ENCODE peak calls at places on chromosomes 1 and 21, in six cellular contexts. U, G, P, O, B and L are unnamed samples.

GRCh38 chr1:38009088-38009840 is 3.3 kb upstream of the UTP11 start:
- DNase-seq in U (peak), G (peak), P (peak), O (peak), B (peak), L (no peak)

GRCh38 chr1:101128851-101129250 is 103.3 kb upstream of the DPH5 start:
- DNase-seq in U (no peak), G (no peak), P (peak), O (no peak), B (no peak), L (no peak)

GRCh38 chr1:88923224-88923623 is 31.9 kb upstream of the GTF2B start:
- DNase-seq in U (peak), G (no peak), P (no peak), O (no peak), B (no peak), L (no peak)

GRCh38 chr1:111565079-111565478 is 54.5 kb upstream of the RAP1A start:
- DNase-seq in U (no peak), G (peak), P (peak), O (peak), B (no peak), L (peak)

GRCh38 chr1:151680812-151681211 is 35.8 kb downstream of the CELF3 start:
- DNase-seq in U (no peak), G (peak), P (peak), O (peak), B (no peak), L (peak)

GRCh38 chr1:234154320-234155251 is 218.7 kb upstream of the COA6 start:
- DNase-seq in U (peak), G (peak), P (peak), O (peak), B (peak), L (peak)

GRCh38 chr1:61181016-61181560 is 98.7 kb downstream of the NFIA start:
- DNase-seq in U (no peak), G (no peak), P (no peak), O (no peak), B (no peak), L (no peak)

GRCh38 chr1:65323246-65323645 is 13.9 kb downstream of the DNAJC6 start:
- DNase-seq in U (no peak), G (peak), P (no peak), O (no peak), B (no peak), L (no peak)

GRCh38 chr1:240973875-240974274 is 361.9 kb upstream of the GREM2 start:
- DNase-seq in U (no peak), G (no peak), P (no peak), O (no peak), B (no peak), L (no peak)

GRCh38 chr1:97190326-97190725 is 468.7 kb downstream of the PTBP2 start:
- DNase-seq in U (no peak), G (peak), P (peak), O (peak), B (no peak), L (peak)

GRCh38 chr1:202233824-202234223 is 40.2 kb downstream of the LGR6 start:
- DNase-seq in U (no peak), G (no peak), P (no peak), O (no peak), B (no peak), L (no peak)

GRCh38 chr1:187842406-187843165 is 1013.8 kb downstream of the PLA2G4A start:
- DNase-seq in U (peak), G (no peak), P (no peak), O (peak), B (no peak), L (peak)

GRCh38 chr1:214404154-214404553 is 123.2 kb downstream of the SMYD2 start:
- DNase-seq in U (no peak), G (peak), P (peak), O (peak), B (no peak), L (peak)

GRCh38 chr1:205447457-205448415 is 8.1 kb downstream of the BLACAT1 start:
- DNase-seq in U (peak), G (no peak), P (no peak), O (no peak), B (no peak), L (no peak)

GRCh38 chr1:213953816-213954215 is 34.0 kb upstream of the PROX1 start:
- DNase-seq in U (no peak), G (no peak), P (no peak), O (no peak), B (no peak), L (no peak)

GRCh38 chr1:18284750-18285532 is 177.3 kb downstream of the IGSF21 start:
- DNase-seq in U (peak), G (no peak), P (no peak), O (no peak), B (no peak), L (no peak)

GRCh38 chr1:236685917-236686814 is at the start of gene ACTN2:
- DNase-seq in U (peak), G (no peak), P (no peak), O (no peak), B (peak), L (peak)

GRCh38 chr1:210657806-210658205 is 329.1 kb downstream of the HHAT start:
- DNase-seq in U (no peak), G (no peak), P (no peak), O (no peak), B (no peak), L (no peak)

GRCh38 chr1:160264795-160265307 is 2.5 kb upstream of the DCAF8 start:
- DNase-seq in U (no peak), G (no peak), P (no peak), O (no peak), B (no peak), L (no peak)

GRCh38 chr1:56286956-56287355 is 292.4 kb downstream of the PLPP3 start:
- DNase-seq in U (no peak), G (peak), P (no peak), O (no peak), B (no peak), L (no peak)

GRCh38 chr21:29639366-29640232 is 300.2 kb downstream of the GRIK1 start:
- DNase-seq in U (no peak), G (no peak), P (no peak), O (no peak), B (no peak), L (no peak)

GRCh38 chr1:32742132-32742947 is 39.8 kb upstream of the SYNC start:
- DNase-seq in U (peak), G (no peak), P (no peak), O (no peak), B (no peak), L (no peak)

GRCh38 chr1:78005755-78006154 is 1.0 kb downstream of the DNAJB4 start:
- DNase-seq in U (no peak), G (peak), P (peak), O (peak), B (no peak), L (peak)

GRCh38 chr1:36910281-36910725 is 124.0 kb downstream of the GRIK3 start:
- DNase-seq in U (peak), G (no peak), P (no peak), O (no peak), B (no peak), L (no peak)

GRCh38 chr1:174743654-174744561 is 255.8 kb upstream of the CACYBP start:
- DNase-seq in U (peak), G (peak), P (peak), O (peak), B (no peak), L (peak)

GRCh38 chr21:31108969-31109368 is 70.7 kb upstream of the KRTAP19-8 start:
- DNase-seq in U (peak), G (peak), P (no peak), O (peak), B (no peak), L (peak)

GRCh38 chr1:202857136-202857610 is 31.8 kb downstream of the RABIF start:
- DNase-seq in U (no peak), G (no peak), P (no peak), O (no peak), B (no peak), L (no peak)

GRCh38 chr1:14980801-14981200 is 172.7 kb upstream of the TMEM51 start:
- DNase-seq in U (peak), G (peak), P (no peak), O (peak), B (no peak), L (peak)

GRCh38 chr1:83531910-83532309 is 467.0 kb downstream of the TTLL7 start:
- DNase-seq in U (no peak), G (no peak), P (no peak), O (no peak), B (no peak), L (no peak)

GRCh38 chr1:154752273-154753030 is 117.6 kb downstream of the KCNN3 start:
- DNase-seq in U (no peak), G (no peak), P (no peak), O (no peak), B (no peak), L (no peak)

GRCh38 chr1:225482489-225482950 is 54.7 kb upstream of the LBR start:
- DNase-seq in U (no peak), G (peak), P (no peak), O (peak), B (no peak), L (peak)

GRCh38 chr1:65309317-65310077 is at the start of gene DNAJC6:
- DNase-seq in U (peak), G (peak), P (peak), O (peak), B (peak), L (peak)

GRCh38 chr1:14486401-14487110 is 111.9 kb upstream of the KAZN start:
- DNase-seq in U (no peak), G (peak), P (peak), O (peak), B (no peak), L (peak)

GRCh38 chr1:105558023-105558422 is 1498.5 kb upstream of the PRMT6 start:
- DNase-seq in U (no peak), G (no peak), P (no peak), O (no peak), B (no peak), L (no peak)

GRCh38 chr1:61907102-61907501 is 164.8 kb downstream of the PATJ start:
- DNase-seq in U (no peak), G (no peak), P (no peak), O (no peak), B (no peak), L (no peak)

GRCh38 chr1:155910621-155911121 is 478 bp downstream of the RIT1 start:
- DNase-seq in U (peak), G (peak), P (peak), O (peak), B (no peak), L (peak)

GRCh38 chr1:17611991-17612390 is 72.5 kb downstream of the ARHGEF10L start:
- DNase-seq in U (no peak), G (peak), P (peak), O (peak), B (no peak), L (peak)

GRCh38 chr1:150575072-150575489 is 4.3 kb downstream of the MCL1 start:
- DNase-seq in U (no peak), G (no peak), P (no peak), O (no peak), B (no peak), L (no peak)